ENCODE peak calls at places on chromosomes 13 and 19, in four cellular contexts. Y is mammary epithelial cell; A is CD8-positive, alpha-beta memory T cell; S is upper lobe of right lung. N is an unnamed sample.
A peak's percentile ranks its signal among the peaks of the same experiment; 100 is the strongest.

GRCh38 chr19:51695702-51696315 is 2.7 kb downstream of the SPACA6 start:
- DNase-seq in Y (no peak), A (no peak), S (no peak), N (no peak)

GRCh38 chr19:14476663-14477401 is 1.7 kb upstream of the PTGER1 start:
- DNase-seq in Y (peak; percentile 71), A (no peak), S (no peak), N (no peak)

GRCh38 chr13:49459580-49459979 is 15.5 kb downstream of the SETDB2 start:
- DNase-seq in Y (no peak), A (no peak), S (no peak), N (no peak)

GRCh38 chr19:30896551-30896950 is 452.7 kb downstream of the TSHZ3 start:
- DNase-seq in Y (no peak), A (no peak), S (no peak), N (peak; percentile 94)

GRCh38 chr19:10431943-10432735 is 11.8 kb downstream of the PDE4A start:
- DNase-seq in Y (no peak), A (peak; percentile 61), S (peak; percentile 92), N (peak; percentile 67)

GRCh38 chr19:13212759-13213330 is 62.6 kb downstream of the IER2 start:
- DNase-seq in Y (peak; percentile 33), A (peak; percentile 62), S (peak; percentile 81), N (peak; percentile 90)

GRCh38 chr13:66704110-66704509 is 526.0 kb downstream of the PCDH9 start:
- DNase-seq in Y (no peak), A (no peak), S (no peak), N (no peak)

GRCh38 chr19:4957981-4958380 is 10.9 kb upstream of the KDM4B start:
- DNase-seq in Y (no peak), A (no peak), S (no peak), N (no peak)

GRCh38 chr13:33953781-33954180 is 135.8 kb downstream of the RFC3 start:
- DNase-seq in Y (no peak), A (no peak), S (no peak), N (no peak)

GRCh38 chr13:45511310-45512147 is 46.8 kb downstream of the COG3 start:
- DNase-seq in Y (peak; percentile 69), A (peak; percentile 59), S (no peak), N (peak; percentile 30)

GRCh38 chr13:99464441-99464949 is 36.8 kb upstream of the TM9SF2 start:
- DNase-seq in Y (no peak), A (peak; percentile 11), S (no peak), N (no peak)

GRCh38 chr19:54952591-54953344 is 5.4 kb upstream of the NLRP7 start:
- DNase-seq in Y (no peak), A (no peak), S (peak; percentile 77), N (no peak)

GRCh38 chr13:83333614-83334388 is 548.5 kb downstream of the SLITRK1 start:
- DNase-seq in Y (peak; percentile 49), A (no peak), S (no peak), N (peak; percentile 66)

GRCh38 chr13:30314069-30314468 is 6.7 kb upstream of the KATNAL1 start:
- DNase-seq in Y (no peak), A (no peak), S (no peak), N (no peak)

GRCh38 chr13:35855531-35856019 is 275.6 kb downstream of the DCLK1 start:
- DNase-seq in Y (peak; percentile 78), A (no peak), S (no peak), N (no peak)

GRCh38 chr13:23851106-23851505 is 38.1 kb downstream of the MIPEP start:
- DNase-seq in Y (no peak), A (no peak), S (no peak), N (no peak)

GRCh38 chr19:14168259-14168972 is 32.0 kb upstream of the ASF1B start:
- DNase-seq in Y (no peak), A (no peak), S (no peak), N (no peak)

GRCh38 chr13:51645154-51645650 is 60.9 kb downstream of the WDFY2 start:
- DNase-seq in Y (peak; percentile 63), A (peak; percentile 77), S (no peak), N (no peak)

GRCh38 chr19:7534531-7534980 is 961 bp upstream of the PNPLA6 start:
- DNase-seq in Y (peak; percentile 36), A (peak; percentile 45), S (no peak), N (peak; percentile 68)

GRCh38 chr19:3028305-3029069 is 593 bp downstream of the TLE2 start:
- DNase-seq in Y (no peak), A (no peak), S (no peak), N (no peak)

GRCh38 chr19:18839465-18840287 is 7.9 kb downstream of the UPF1 start:
- DNase-seq in Y (no peak), A (no peak), S (no peak), N (no peak)
- H3K4me3 ChIP-seq in Y (no peak overlapping the region), A (no peak overlapping the region), S (no peak overlapping the region), N (no peak overlapping the region)

DNA sequence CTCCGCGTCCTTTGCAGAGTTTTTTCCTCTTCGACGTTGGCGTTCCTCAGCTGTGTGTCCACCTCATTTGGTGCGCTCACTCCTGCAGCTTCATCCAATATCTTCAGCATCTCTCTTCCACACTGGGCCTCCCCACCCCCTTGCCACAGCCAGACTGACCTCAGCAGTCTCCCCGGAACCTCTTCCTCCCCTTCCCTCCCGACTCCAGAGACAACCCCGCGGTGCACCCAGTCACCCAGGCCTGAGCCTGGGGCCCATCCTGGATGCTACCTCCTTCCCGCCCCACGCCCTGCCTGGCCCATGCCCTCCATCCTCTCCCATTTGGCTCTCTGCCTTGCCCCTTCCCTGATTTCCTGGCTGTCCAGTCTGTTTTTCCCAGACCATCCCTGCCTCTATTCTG is 8.1 kb upstream of the C5AR2 start:
- DNase-seq in Y (no peak), A (no peak), S (no peak), N (no peak)
- H3K4me1 ChIP-seq in Y (no peaks in the 10 kb centered on the region), A (no peaks in the 10 kb centered on the region), S (no peaks in the 10 kb centered on the region), N (no peaks in the 10 kb centered on the region)

DNA sequence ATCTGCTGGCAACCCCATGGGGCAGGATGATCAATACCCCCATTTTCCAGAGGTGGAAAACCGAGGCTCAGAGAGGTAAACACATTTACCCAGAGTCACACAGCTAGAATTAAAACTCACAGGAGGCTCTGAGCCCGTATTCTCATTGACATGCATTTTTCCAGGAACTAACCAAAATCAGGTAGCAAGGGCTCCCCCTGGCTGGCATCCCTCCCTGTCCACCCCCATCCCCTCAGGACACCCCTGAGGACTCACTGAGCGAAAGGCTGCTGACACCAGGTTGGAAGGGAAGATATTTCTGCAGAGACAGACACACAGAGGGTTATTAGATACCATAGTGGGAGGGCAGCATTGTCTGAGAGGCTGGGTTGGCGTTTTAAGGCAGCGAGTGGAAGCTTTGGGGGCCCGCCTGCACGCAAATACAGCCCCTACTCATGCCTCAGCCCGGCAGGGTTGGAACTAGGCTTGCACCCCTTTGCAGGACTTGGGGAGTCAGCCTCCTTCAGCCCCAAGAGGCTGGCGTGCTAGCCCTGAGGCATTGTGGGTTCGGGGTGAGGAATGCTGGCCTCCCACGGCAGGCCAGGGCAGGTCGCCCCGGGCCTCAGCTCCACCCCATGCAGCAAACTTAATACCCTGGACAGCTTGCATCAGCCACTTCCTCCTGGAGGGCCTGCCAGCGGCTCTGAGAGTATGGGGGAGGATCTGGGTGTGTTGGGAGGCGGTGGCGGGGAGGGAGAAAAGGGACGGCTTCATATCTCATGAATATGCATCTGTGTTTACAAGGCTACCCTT is 3.9 kb downstream of the SLC1A5 start:
- DNase-seq in Y (peak; percentile 95), A (no peak), S (peak; percentile 92), N (peak; percentile 70)
- H3K4me3 ChIP-seq in Y (peak overlapping the region; percentile 87), A (peak overlapping the region; percentile 88), S (peak overlapping the region; percentile 90), N (peak overlapping the region; percentile 32)

DNA sequence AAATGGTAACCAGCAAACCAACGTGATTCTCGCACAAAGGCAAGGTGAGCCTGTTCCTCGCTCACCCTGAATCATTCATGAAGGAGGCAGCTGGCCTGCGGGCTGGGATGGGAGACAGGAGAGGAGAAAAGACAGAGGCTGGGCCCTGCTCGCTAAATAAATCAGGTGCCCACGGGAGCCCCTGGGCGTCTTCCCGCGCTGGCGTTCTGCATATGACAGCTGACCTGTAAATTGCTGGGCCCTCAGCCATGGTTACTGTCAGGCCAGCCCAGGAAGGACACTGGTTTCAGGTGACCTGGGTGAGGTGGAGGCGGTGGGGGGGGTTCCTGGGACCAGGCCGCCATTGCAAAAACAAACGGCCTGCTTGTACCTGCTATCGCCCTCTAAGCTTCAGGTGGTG is 3.5 kb upstream of the PTBP1 start:
- DNase-seq in Y (no peak), A (no peak), S (no peak), N (no peak)
- H3K4me1 ChIP-seq in Y (peaks cover 5% of the 10 kb centered on the region), A (peaks cover 11% of the 10 kb centered on the region), S (peaks cover 19% of the 10 kb centered on the region), N (peaks cover 12% of the 10 kb centered on the region)

N was measured in SJCRH30.